ENCODE peak calls at places on chromosomes 13 and 19, in six cellular contexts. B is iris pigment epithelial cell; I is SHP77; W is stimulated activated CD8-positive, alpha-beta memory T cell treated with anti-CD3 and anti-CD28 coated beads, Interleukin-4, amount 100 ng/mL, for 1 hour; Q is lower leg skin; H is endothelial cell. O is an unnamed sample.

GRCh38 chr19:7506385-7507328 is 9.2 kb upstream of the ZNF358 start:
- DNase-seq in I (peak; percentile 82), H (peak; percentile 37), W (no peak), Q (peak; percentile 90), B (peak; percentile 82), O (peak; percentile 95)

GRCh38 chr19:50334741-50335421 is 5.7 kb upstream of the KCNC3 start:
- DNase-seq in H (no peak), W (no peak), Q (no peak), I (no peak), B (no peak), O (no peak)

GRCh38 chr19:2181618-2181997 is 17.9 kb downstream of the DOT1L start:
- DNase-seq in H (no peak), Q (no peak), I (no peak), W (no peak), B (no peak), O (no peak)

GRCh38 chr19:49224856-49225255 is 67.3 kb downstream of the TRPM4 start:
- DNase-seq in B (peak; percentile 50), Q (no peak), I (peak; percentile 68), H (peak; percentile 74), W (no peak), O (peak; percentile 55)

GRCh38 chr13:46603165-46603603 is 50.2 kb downstream of the LRCH1 start:
- DNase-seq in W (no peak), Q (no peak), B (no peak), I (no peak), H (no peak), O (no peak)

GRCh38 chr19:55688422-55689218 is 13.6 kb downstream of the EPN1 start:
- DNase-seq in B (no peak), H (no peak), Q (no peak), I (no peak), W (no peak), O (peak; percentile 48)

GRCh38 chr13:26132756-26133155 is 80.9 kb upstream of the SHISA2 start:
- DNase-seq in I (no peak), W (no peak), B (peak; percentile 33), Q (no peak), H (no peak), O (no peak)

GRCh38 chr13:21929400-21929799 is 258.5 kb downstream of the FGF9 start:
- DNase-seq in W (no peak), B (no peak), I (no peak), Q (no peak), H (no peak), O (no peak)

GRCh38 chr13:31385534-31385933 is 185.8 kb downstream of the B3GLCT start:
- DNase-seq in H (no peak), Q (no peak), W (no peak), I (no peak), B (no peak), O (no peak)

GRCh38 chr19:2261438-2262172 is 5.4 kb upstream of the JSRP1 start:
- DNase-seq in W (no peak), H (no peak), I (no peak), Q (no peak), B (no peak), O (no peak)

GRCh38 chr13:48155850-48156249 is 60.9 kb upstream of the MED4 start:
- DNase-seq in Q (no peak), W (no peak), H (no peak), B (peak; percentile 82), I (no peak), O (peak; percentile 15)

GRCh38 chr13:42836930-42837329 is 55.5 kb downstream of the FAM216B start:
- DNase-seq in W (no peak), B (peak; percentile 82), Q (no peak), I (no peak), H (no peak), O (no peak)

GRCh38 chr19:15115762-15116615 is 8.8 kb downstream of the SYDE1 start:
- DNase-seq in I (no peak), W (no peak), Q (no peak), H (no peak), B (no peak), O (no peak)

GRCh38 chr13:103694033-103694432 is 627.8 kb upstream of the SLC10A2 start:
- DNase-seq in B (no peak), Q (no peak), I (peak; percentile 9), W (no peak), H (no peak), O (no peak)

GRCh38 chr13:45119469-45119989 is 781 bp upstream of the GTF2F2 start:
- DNase-seq in W (peak; percentile 35), B (peak; percentile 67), Q (no peak), H (no peak), I (no peak), O (no peak)